ENCODE peak calls at places on chromosomes 12 and 14, in ten cellular contexts. H, C, Q, F, O, Y, X, G, S and I are unnamed samples.

GRCh38 chr12:47744005-47744651 is 14.6 kb downstream of the RAPGEF3 start:
- DNase-seq in Y (peak), F (no peak), X (no peak), S (no peak), H (peak), Q (no peak), O (peak), C (no peak), G (peak), I (peak)

GRCh38 chr12:19741132-19741489 is 301.8 kb downstream of the AEBP2 start:
- DNase-seq in G (no peak), F (no peak), H (no peak), Y (no peak), O (no peak), S (no peak), X (no peak), C (no peak), Q (no peak), I (no peak)

GRCh38 chr12:49892084-49892731 is 11.5 kb downstream of the FAIM2 start:
- DNase-seq in C (no peak), F (no peak), Y (peak), O (no peak), Q (peak), H (no peak), S (no peak), X (no peak), G (no peak), I (no peak)

GRCh38 chr12:26633591-26634210 is 199.3 kb downstream of the ITPR2 start:
- DNase-seq in H (no peak), Q (no peak), O (no peak), X (no peak), F (no peak), Y (no peak), S (peak), G (no peak), C (no peak), I (peak)

GRCh38 chr12:22101749-22102243 is 55.8 kb downstream of the CMAS start:
- DNase-seq in Y (no peak), O (peak), G (no peak), S (peak), H (no peak), X (no peak), C (peak), F (peak), Q (peak), I (peak)

GRCh38 chr14:99971087-99971928 is 93.9 kb upstream of the EVL start:
- DNase-seq in C (peak), G (peak), O (peak), H (peak), S (peak), Q (peak), Y (peak), F (peak), X (peak), I (peak)

GRCh38 chr14:91509083-91509877 is 830 bp downstream of the PPP4R3A start:
- DNase-seq in G (peak), O (peak), H (peak), S (no peak), C (no peak), X (peak), Y (peak), Q (peak), F (no peak), I (peak)

GRCh38 chr14:77158175-77158908 is 16.8 kb upstream of the ZDHHC22 start:
- DNase-seq in Y (peak), Q (peak), H (no peak), X (no peak), O (peak), G (no peak), F (no peak), C (peak), S (peak), I (peak)

GRCh38 chr14:97332591-97332984 is 535.4 kb downstream of the VRK1 start:
- DNase-seq in S (no peak), H (no peak), Y (no peak), F (no peak), X (no peak), Q (no peak), G (no peak), O (no peak), C (no peak), I (no peak)

GRCh38 chr12:47281667-47282171 is 202.0 kb upstream of the AMIGO2 start:
- DNase-seq in O (no peak), C (no peak), Q (no peak), S (no peak), X (no peak), H (no peak), G (no peak), F (no peak), Y (peak), I (peak)

GRCh38 chr12:48889679-48890078 is 24.0 kb upstream of the RND1 start:
- DNase-seq in Y (no peak), H (no peak), O (no peak), G (no peak), Q (no peak), F (no peak), X (no peak), S (no peak), C (no peak), I (no peak)